ENCODE peak calls at places on chromosomes 5 and 9, in four cellular contexts. One of them, this sample, is unnamed.

GRCh38 chr5:157447246-157447645 is 12.8 kb upstream of the NIPAL4 start:
- DNase-seq in nephron progenitor cell: no peak
- DNase-seq in hippocampal formation: no peak
- DNase-seq in DMS153: no peak
- DNase-seq in this sample: no peak

GRCh38 chr9:129305246-129305645 is 127.2 kb upstream of the IER5L start:
- DNase-seq in nephron progenitor cell: no peak
- DNase-seq in hippocampal formation: no peak
- DNase-seq in DMS153: no peak
- DNase-seq in this sample: no peak

GRCh38 chr9:94553029-94553938 is 1.6 kb upstream of the PCAT7 start:
- DNase-seq in nephron progenitor cell: no peak
- DNase-seq in hippocampal formation: no peak
- DNase-seq in DMS153: no peak
- DNase-seq in this sample: no peak

GRCh38 chr5:88746438-88746882 is 136.5 kb downstream of the MEF2C start:
- DNase-seq in nephron progenitor cell: no peak
- DNase-seq in hippocampal formation: no peak
- DNase-seq in DMS153: no peak
- DNase-seq in this sample: no peak

GRCh38 chr9:6215562-6215961 is at the start of gene IL33:
- DNase-seq in nephron progenitor cell: no peak
- DNase-seq in hippocampal formation: no peak
- DNase-seq in DMS153: peak
- DNase-seq in this sample: no peak

GRCh38 chr9:136695435-136695895 is 8.2 kb upstream of the AGPAT2 start:
- DNase-seq in nephron progenitor cell: no peak
- DNase-seq in hippocampal formation: no peak
- DNase-seq in DMS153: peak
- DNase-seq in this sample: no peak

GRCh38 chr5:101728933-101729332 is 567.2 kb downstream of the SLCO4C1 start:
- DNase-seq in nephron progenitor cell: no peak
- DNase-seq in hippocampal formation: no peak
- DNase-seq in DMS153: no peak
- DNase-seq in this sample: no peak

GRCh38 chr5:6837519-6838110 is 124.4 kb downstream of the TENT4A start:
- DNase-seq in nephron progenitor cell: peak
- DNase-seq in hippocampal formation: no peak
- DNase-seq in DMS153: no peak
- DNase-seq in this sample: peak

GRCh38 chr9:78745331-78745730 is 448.4 kb downstream of the PSAT1 start:
- DNase-seq in nephron progenitor cell: no peak
- DNase-seq in hippocampal formation: no peak
- DNase-seq in DMS153: no peak
- DNase-seq in this sample: no peak